ENCODE peak calls at places on chromosomes 2 and 18, in ten cellular contexts. A, T, S, L, K, I, F, N, E and O are unnamed samples.

GRCh38 chr2:186848873-186849578 is at the start of gene ZSWIM2:
- DNase-seq in A (peak; percentile 89), T (peak; percentile 65), S (peak; percentile 36), L (peak; percentile 25), K (peak; percentile 12), I (peak; percentile 78), F (peak; percentile 78), N (peak; percentile 9), E (peak; percentile 94), O (peak; percentile 36)

GRCh38 chr2:17966793-17967192 is 88.3 kb downstream of the KCNS3 start:
- DNase-seq in A (no peak), T (no peak), S (no peak), L (no peak), K (no peak), I (no peak), F (no peak), N (no peak), E (no peak), O (no peak)

GRCh38 chr2:237968048-237968862 is 1.4 kb downstream of the UBE2F start:
- DNase-seq in A (peak; percentile 73), T (no peak), S (no peak), L (no peak), K (peak; percentile 31), I (peak; percentile 75), F (no peak), N (peak; percentile 52), E (peak; percentile 84), O (peak; percentile 86)

GRCh38 chr18:677951-678363 is 20.5 kb downstream of the TYMS start:
- DNase-seq in A (no peak), T (no peak), S (no peak), L (no peak), K (no peak), I (no peak), F (no peak), N (peak; percentile 27), E (no peak), O (no peak)

GRCh38 chr2:104102615-104103014 is 751.3 kb upstream of the POU3F3 start:
- DNase-seq in A (no peak), T (no peak), S (no peak), L (no peak), K (no peak), I (no peak), F (no peak), N (no peak), E (no peak), O (no peak)

GRCh38 chr2:54859997-54860701 is 136.7 kb downstream of the EML6 start:
- DNase-seq in A (peak; percentile 60), T (no peak), S (no peak), L (no peak), K (peak; percentile 55), I (no peak), F (no peak), N (no peak), E (peak; percentile 73), O (no peak)

GRCh38 chr2:159140070-159140774 is 146.3 kb downstream of the WDSUB1 start:
- DNase-seq in A (peak; percentile 49), T (no peak), S (no peak), L (no peak), K (no peak), I (no peak), F (no peak), N (no peak), E (peak; percentile 87), O (no peak)

GRCh38 chr2:227724394-227725039 is at the start of gene SCYGR6:
- DNase-seq in A (no peak), T (no peak), S (no peak), L (no peak), K (no peak), I (no peak), F (no peak), N (no peak), E (no peak), O (no peak)

GRCh38 chr2:220665108-220665471 is 907.0 kb downstream of the EPHA4 start:
- DNase-seq in A (no peak), T (no peak), S (no peak), L (no peak), K (no peak), I (no peak), F (no peak), N (no peak), E (no peak), O (no peak)

GRCh38 chr18:37368110-37368812 is 197.3 kb downstream of the CELF4 start:
- DNase-seq in A (no peak), T (no peak), S (no peak), L (no peak), K (no peak), I (no peak), F (no peak), N (no peak), E (no peak), O (no peak)

GRCh38 chr2:112712465-112712864 is 8.4 kb upstream of the NT5DC4 start:
- DNase-seq in A (no peak), T (no peak), S (no peak), L (no peak), K (no peak), I (no peak), F (no peak), N (peak; percentile 61), E (no peak), O (peak; percentile 10)

GRCh38 chr18:12652861-12653401 is 5.0 kb downstream of the SPIRE1 start:
- DNase-seq in A (peak; percentile 81), T (no peak), S (no peak), L (no peak), K (no peak), I (no peak), F (no peak), N (peak; percentile 37), E (peak; percentile 42), O (no peak)

GRCh38 chr18:39952816-39953215 is 2002.2 kb upstream of the PIK3C3 start:
- DNase-seq in A (no peak), T (no peak), S (no peak), L (no peak), K (no peak), I (no peak), F (no peak), N (no peak), E (no peak), O (no peak)

GRCh38 chr2:24568492-24568891 is 77.4 kb downstream of the NCOA1 start:
- DNase-seq in A (no peak), T (no peak), S (no peak), L (no peak), K (no peak), I (no peak), F (no peak), N (no peak), E (no peak), O (no peak)

GRCh38 chr2:150916997-150917396 is 344.7 kb downstream of the RBM43 start:
- DNase-seq in A (no peak), T (no peak), S (no peak), L (no peak), K (no peak), I (no peak), F (no peak), N (no peak), E (peak; percentile 51), O (no peak)

GRCh38 chr2:66472225-66472843 is 37.4 kb downstream of the MEIS1 start:
- DNase-seq in A (no peak), T (no peak), S (no peak), L (no peak), K (no peak), I (no peak), F (no peak), N (no peak), E (no peak), O (no peak)

GRCh38 chr18:11669271-11669947 is 19.7 kb upstream of the GNAL start:
- DNase-seq in A (no peak), T (no peak), S (no peak), L (no peak), K (no peak), I (peak; percentile 32), F (no peak), N (no peak), E (no peak), O (no peak)

GRCh38 chr2:224887159-224887558 is 155.1 kb downstream of the DOCK10 start:
- DNase-seq in A (peak; percentile 87), T (no peak), S (no peak), L (no peak), K (no peak), I (no peak), F (no peak), N (no peak), E (peak; percentile 75), O (no peak)

GRCh38 chr2:100818606-100819364 is 1.2 kb upstream of the NPAS2 start:
- DNase-seq in A (peak; percentile 78), T (peak; percentile 60), S (peak; percentile 68), L (peak; percentile 74), K (peak; percentile 72), I (peak; percentile 89), F (peak; percentile 60), N (no peak), E (peak; percentile 80), O (peak; percentile 27)
- TF ChIP-seq CTCF in A (no peak), T (peak; percentile 26), S (peak; percentile 40), L (no peak), K (peak; percentile 57), I (peak; percentile 11), F (peak; percentile 58), N (no peak), E (peak; percentile 35), O (no peak)

GRCh38 chr2:142946941-142947340 is 69.5 kb downstream of the KYNU start:
- DNase-seq in A (no peak), T (no peak), S (no peak), L (no peak), K (no peak), I (no peak), F (no peak), N (no peak), E (no peak), O (no peak)
- TF ChIP-seq CTCF in A (no peak), T (no peak), S (no peak), L (no peak), K (no peak), I (no peak), F (no peak), N (no peak), E (no peak), O (no peak)

GRCh38 chr2:152155209-152155608 is 20.4 kb downstream of the STAM2 start:
- DNase-seq in A (no peak), T (no peak), S (no peak), L (no peak), K (peak; percentile 43), I (no peak), F (no peak), N (no peak), E (peak; percentile 19), O (no peak)
- TF ChIP-seq CTCF in A (no peak), T (no peak), S (no peak), L (no peak), K (no peak), I (no peak), F (no peak), N (no peak), E (no peak), O (no peak)

DNA sequence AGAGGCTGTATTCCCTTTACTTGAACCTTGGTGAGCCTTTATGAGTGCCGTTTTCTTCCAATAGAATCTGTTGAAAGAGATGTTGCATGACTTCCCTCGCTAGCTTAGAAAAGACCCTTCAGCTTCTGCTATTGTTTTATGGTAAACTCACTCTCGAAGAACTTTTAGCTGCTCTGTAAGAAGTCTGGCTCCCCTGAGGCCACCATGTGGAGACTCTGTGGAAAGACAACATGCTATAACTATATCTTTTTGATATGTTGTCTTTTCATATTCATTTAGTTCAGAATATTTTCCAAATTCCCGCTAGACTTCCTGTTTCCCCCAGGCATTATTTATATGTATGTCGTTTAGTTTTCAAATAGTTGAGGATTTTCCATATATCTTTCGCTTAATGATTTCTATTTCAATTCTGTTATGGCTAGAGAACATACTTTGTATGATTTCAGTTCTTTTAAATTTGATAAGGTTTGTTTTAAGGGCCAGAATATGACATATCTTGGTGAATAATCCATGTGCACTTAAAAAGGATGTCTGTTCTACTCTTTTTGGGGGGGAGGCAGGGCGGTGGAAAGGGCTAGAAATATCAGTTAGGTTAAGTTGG is 64.1 kb downstream of the PTPN4 start:
- DNase-seq in A (peak; percentile 36), T (peak; percentile 20), S (no peak), L (no peak), K (peak; percentile 53), I (no peak), F (peak; percentile 20), N (peak; percentile 50), E (peak; percentile 70), O (no peak)
- TF ChIP-seq CTCF in A (peak; percentile 74), T (peak; percentile 49), S (peak; percentile 78), L (peak; percentile 29), K (peak; percentile 63), I (peak; percentile 46), F (peak; percentile 58), N (peak; percentile 71), E (peak; percentile 83), O (peak; percentile 55)